ENCODE peak calls at places on chromosomes 6 and 20, in eight cellular contexts. H is ascending aorta, R is cardiac muscle cell, W is thoracic aorta, Q is lower leg skin, G is fibroblast of the aortic adventitia, V is type B pancreatic cell, N is WTC11. J is an unnamed sample.
A peak's percentile ranks its signal among the peaks of the same experiment; 100 is the strongest.

GRCh38 chr6:81988871-81989270 is 236.4 kb upstream of the TENT5A start:
- DNase-seq in H (no peak), R (no peak), W (no peak), Q (no peak), G (no peak), V (no peak), N (no peak), J (no peak)

GRCh38 chr6:133953634-133954415 is 801 bp downstream of the TBPL1 start:
- DNase-seq in H (no peak), R (no peak), W (no peak), Q (no peak), G (no peak), V (no peak), N (no peak), J (no peak)

GRCh38 chr20:35108921-35109320 is 16.3 kb upstream of the TRPC4AP start:
- DNase-seq in H (no peak), R (no peak), W (no peak), Q (peak; percentile 10), G (no peak), V (no peak), N (no peak), J (no peak)

GRCh38 chr6:30206799-30207618 is 6.2 kb downstream of the TRIM26 start:
- DNase-seq in H (no peak), R (peak; percentile 37), W (no peak), Q (no peak), G (peak; percentile 44), V (no peak), N (no peak), J (no peak)

GRCh38 chr20:63942250-63943006 is 13.8 kb downstream of the UCKL1 start:
- DNase-seq in H (no peak), R (peak; percentile 74), W (no peak), Q (no peak), G (no peak), V (no peak), N (peak; percentile 87), J (no peak)

GRCh38 chr20:5065489-5066383 is 54.0 kb downstream of the PCNA start:
- DNase-seq in H (peak; percentile 95), R (no peak), W (peak; percentile 61), Q (peak; percentile 87), G (peak; percentile 98), V (no peak), N (no peak), J (no peak)

GRCh38 chr6:11212625-11213024 is 19.8 kb downstream of the NEDD9 start:
- DNase-seq in H (peak; percentile 87), R (no peak), W (no peak), Q (no peak), G (peak; percentile 91), V (no peak), N (no peak), J (no peak)

GRCh38 chr6:37433657-37434271 is 743 bp downstream of the CMTR1 start:
- DNase-seq in H (no peak), R (no peak), W (no peak), Q (peak; percentile 86), G (peak; percentile 26), V (no peak), N (no peak), J (peak; percentile 26)

GRCh38 chr6:147699637-147700036 is 191.1 kb downstream of the SAMD5 start:
- DNase-seq in H (no peak), R (no peak), W (no peak), Q (no peak), G (peak; percentile 5), V (no peak), N (no peak), J (no peak)

GRCh38 chr20:2918096-2919049 is 45.1 kb downstream of the PTPRA start:
- DNase-seq in H (no peak), R (no peak), W (no peak), Q (no peak), G (no peak), V (no peak), N (no peak), J (no peak)

GRCh38 chr6:22078802-22079545 is 217.9 kb downstream of the PRL start:
- DNase-seq in H (no peak), R (no peak), W (no peak), Q (no peak), G (no peak), V (no peak), N (peak; percentile 56), J (no peak)

GRCh38 chr20:8155848-8156602 is 24.0 kb downstream of the PLCB1 start:
- DNase-seq in H (no peak), R (no peak), W (no peak), Q (no peak), G (peak; percentile 58), V (no peak), N (no peak), J (no peak)

GRCh38 chr20:31785089-31785488 is 34.1 kb upstream of the MYLK2 start:
- DNase-seq in H (no peak), R (no peak), W (no peak), Q (no peak), G (no peak), V (no peak), N (no peak), J (no peak)

GRCh38 chr20:31790401-31790800 is 28.8 kb upstream of the MYLK2 start:
- DNase-seq in H (no peak), R (no peak), W (no peak), Q (no peak), G (peak; percentile 63), V (no peak), N (no peak), J (no peak)

GRCh38 chr20:31788578-31788977 is 30.6 kb upstream of the MYLK2 start:
- DNase-seq in H (no peak), R (peak; percentile 36), W (no peak), Q (no peak), G (peak; percentile 41), V (no peak), N (peak; percentile 25), J (no peak)
- TF ChIP-seq CTCF in H (no peak), R (peak; percentile 25), W (no peak), Q (no peak), G (peak; percentile 25), V (no peak), N (no peak), J (no peak)

GRCh38 chr6:108518714-108519576 is 41.8 kb upstream of the FOXO3 start:
- DNase-seq in H (no peak), R (no peak), W (no peak), Q (no peak), G (peak; percentile 30), V (no peak), N (peak; percentile 31), J (no peak)
- TF ChIP-seq CTCF in H (peak; percentile 22), R (peak; percentile 55), W (peak; percentile 13), Q (no peak), G (peak; percentile 50), V (peak; percentile 70), N (no peak), J (no peak)

DNA sequence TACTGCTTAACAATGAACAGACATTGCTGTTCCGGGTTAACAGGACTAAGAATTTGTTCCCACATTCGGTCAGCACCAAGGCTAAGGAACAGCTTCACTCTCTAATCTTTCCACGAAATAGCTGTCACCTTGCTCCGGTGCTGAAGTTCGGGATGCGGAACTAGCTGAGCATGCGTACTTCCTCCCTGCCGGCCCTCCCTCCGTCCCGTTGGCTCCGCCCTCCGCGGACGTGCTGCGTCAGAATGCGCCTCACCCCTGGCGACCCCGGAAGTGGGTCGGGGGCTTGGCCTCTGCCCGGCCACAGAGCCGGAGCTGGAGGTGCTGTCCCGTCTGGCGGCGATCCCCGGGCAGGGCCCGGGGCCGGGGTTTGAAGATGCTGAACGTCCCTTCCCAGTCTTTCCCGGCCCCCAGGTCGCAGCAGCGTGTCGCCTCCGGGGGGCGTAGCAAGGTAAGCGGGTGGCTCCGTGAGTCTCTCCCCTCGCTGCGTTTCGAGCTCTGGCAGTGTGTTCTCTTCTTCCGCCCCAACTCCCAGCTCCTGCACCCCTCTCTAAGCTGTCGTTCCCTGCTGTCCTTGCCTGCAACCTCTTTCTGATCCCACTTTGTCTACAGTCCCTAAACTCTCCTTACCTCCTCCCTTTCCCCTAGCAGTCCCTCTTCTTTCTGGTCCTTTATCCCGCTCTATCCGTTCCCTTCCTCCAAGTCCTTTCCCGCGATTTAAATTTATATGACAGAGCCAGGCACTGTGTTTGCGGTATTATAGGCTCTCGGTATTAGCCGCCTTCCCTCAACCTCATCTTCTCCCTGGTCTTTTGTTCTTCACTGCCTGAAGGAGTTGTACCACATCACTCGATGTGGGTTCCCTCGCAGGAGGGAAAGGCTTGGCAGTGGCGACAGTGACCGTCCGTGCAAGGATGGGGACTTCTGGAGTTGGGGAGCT is at the start of gene CYB5R4:
- DNase-seq in H (peak; percentile 97), R (peak; percentile 97), W (peak; percentile 85), Q (peak; percentile 99), G (peak; percentile 97), V (peak; percentile 95), N (peak; percentile 97), J (peak; percentile 95)
- TF ChIP-seq CTCF in H (peak; percentile 63), R (peak; percentile 63), W (peak; percentile 35), Q (no peak), G (peak; percentile 56), V (peak; percentile 56), N (no peak), J (peak; percentile 47)

GRCh38 chr6:4055420-4056041 is 23.4 kb downstream of the FAM217A start:
- DNase-seq in H (no peak), R (no peak), W (peak; percentile 10), Q (no peak), G (peak; percentile 69), V (no peak), N (no peak), J (no peak)

GRCh38 chr6:4057036-4057435 is 21.9 kb downstream of the FAM217A start:
- DNase-seq in H (no peak), R (no peak), W (no peak), Q (no peak), G (no peak), V (no peak), N (no peak), J (no peak)

DNA sequence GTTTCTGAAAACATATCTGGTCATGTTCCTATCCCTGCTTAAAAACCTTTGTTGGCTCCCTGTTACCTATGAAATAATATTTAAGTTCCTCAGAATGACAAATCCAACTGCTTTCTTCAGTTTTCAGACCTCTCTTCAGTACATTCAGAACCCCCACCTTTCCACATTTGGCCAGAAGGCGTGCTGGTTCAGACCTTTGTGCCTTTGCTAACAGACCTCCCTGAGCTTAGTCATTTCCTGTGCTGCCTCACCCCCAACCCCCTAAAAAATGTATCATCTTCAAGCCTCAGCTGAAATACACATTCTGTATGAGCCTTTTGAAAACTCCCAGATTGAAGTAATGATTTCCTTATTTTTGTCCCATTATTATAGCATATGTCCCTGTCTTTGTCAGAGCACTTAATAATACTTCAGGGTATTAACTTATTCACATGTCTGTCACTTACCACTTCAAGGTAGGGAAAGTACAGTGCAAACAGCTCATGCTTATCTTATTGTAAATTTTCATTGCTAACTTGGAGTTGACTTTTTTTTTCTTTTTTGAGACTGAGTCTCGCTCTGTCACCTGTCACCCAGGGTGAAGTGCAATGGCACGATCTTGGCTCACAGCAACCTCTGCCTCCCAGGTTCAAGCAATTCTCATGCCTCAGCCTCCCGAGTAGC is 19.7 kb downstream of the FAM217A start:
- DNase-seq in H (no peak), R (no peak), W (no peak), Q (no peak), G (peak; percentile 71), V (no peak), N (no peak), J (no peak)
- TF ChIP-seq CTCF in H (no peak), R (peak; percentile 34), W (no peak), Q (no peak), G (peak; percentile 38), V (no peak), N (no peak), J (no peak)

J was measured in B cell.